ENCODE peak calls at places on chromosomes 13 and 19, in nine cellular contexts. P is cardiac muscle cell; K is colonic mucosa; X is left ventricle myocardium inferior; Z is CD8-positive, alpha-beta T cell; G is kidney; H is neuronal stem cell; Y is psoas muscle; N is GM23338. W is an unnamed sample.

GRCh38 chr19:3459322-3459881 is 20.9 kb downstream of the SMIM24 start:
- DNase-seq in X (peak), Y (peak), K (peak), G (peak), P (peak), N (peak), H (no peak), Z (no peak), W (peak)

GRCh38 chr19:50500060-50500752 is 10.8 kb downstream of the JOSD2 start:
- DNase-seq in H (no peak), N (peak), G (peak), K (no peak), Z (no peak), Y (peak), P (peak), X (peak), W (no peak)

GRCh38 chr19:10885241-10886169 is 14.2 kb downstream of the CARM1 start:
- DNase-seq in K (no peak), G (no peak), H (no peak), Z (no peak), X (no peak), N (peak), Y (no peak), P (no peak), W (no peak)

GRCh38 chr19:10344780-10345179 is 5.4 kb upstream of the ICAM3 start:
- DNase-seq in P (no peak), N (no peak), H (no peak), X (no peak), K (no peak), Z (no peak), Y (no peak), G (no peak), W (no peak)

GRCh38 chr13:49400755-49401659 is 42.9 kb downstream of the CAB39L start:
- DNase-seq in G (no peak), N (peak), Z (no peak), P (peak), X (no peak), Y (no peak), K (peak), H (peak), W (peak)

GRCh38 chr13:97116754-97117153 is 105.4 kb upstream of the MBNL2 start:
- DNase-seq in H (no peak), N (peak), X (no peak), P (peak), Y (no peak), K (no peak), G (no peak), Z (no peak), W (no peak)

GRCh38 chr13:30846844-30847243 is 59.2 kb upstream of the MEDAG start:
- DNase-seq in G (no peak), P (no peak), Y (no peak), Z (no peak), N (no peak), K (no peak), H (no peak), X (no peak), W (no peak)

GRCh38 chr13:50783940-50784339 is 59.6 kb downstream of the DLEU7 start:
- DNase-seq in X (no peak), Z (no peak), Y (no peak), P (no peak), K (no peak), G (no peak), H (no peak), N (no peak), W (no peak)

GRCh38 chr13:21813110-21813509 is 142.2 kb downstream of the FGF9 start:
- DNase-seq in G (no peak), Z (no peak), H (no peak), X (no peak), N (peak), P (no peak), K (no peak), Y (no peak), W (no peak)

DNA sequence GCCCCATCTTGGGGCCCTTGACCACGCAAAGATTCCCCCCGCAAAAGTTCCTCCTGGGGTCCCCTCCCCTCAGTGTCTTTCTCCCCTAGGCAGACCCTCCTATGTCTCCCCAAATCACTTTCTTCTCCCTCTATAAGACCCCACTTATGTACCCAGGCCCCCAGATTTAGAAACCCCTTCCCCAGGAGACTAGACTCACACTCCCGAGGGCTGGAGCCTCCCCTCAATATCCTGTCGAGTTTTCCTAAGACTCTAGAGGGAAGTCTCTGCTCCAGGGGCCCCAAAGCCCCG is 1.4 kb downstream of the SLC1A5 start:
- DNase-seq in Y (no peak), H (no peak), Z (no peak), X (no peak), G (no peak), K (no peak), N (no peak), P (no peak), W (no peak)
- H3K27ac ChIP-seq in Y (peak), H (peak), Z (no peak), X (peak), G (peak), K (peak), N (peak), P (peak), W (peak)

GRCh38 chr19:8355631-8356402 is 8.1 kb upstream of the ANGPTL4 start:
- DNase-seq in K (no peak), P (no peak), N (no peak), Z (no peak), X (no peak), H (no peak), Y (peak), G (peak), W (peak)
- H3K27ac ChIP-seq in K (no peak), P (no peak), N (no peak), Z (no peak), X (no peak), H (no peak), Y (peak), G (no peak), W (peak)

DNA sequence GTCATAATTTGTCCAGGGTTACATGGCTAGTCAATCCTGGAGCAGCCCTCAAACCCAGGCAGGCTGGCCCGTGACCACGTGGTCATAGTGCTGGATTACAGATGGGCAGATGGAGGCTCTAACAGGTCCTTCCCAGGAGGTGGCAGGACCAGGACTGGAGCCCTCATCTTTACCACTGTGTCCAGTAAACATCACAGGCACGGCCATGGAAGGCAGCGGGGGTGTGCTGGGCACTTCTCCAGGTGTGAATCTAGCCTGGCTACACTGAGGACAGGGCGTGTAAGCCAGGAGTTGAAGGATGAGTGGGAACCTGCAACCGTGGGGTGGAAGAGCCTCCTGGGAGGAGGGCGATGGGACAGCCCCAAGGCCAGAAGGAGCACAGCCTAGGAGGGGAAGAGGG is 6.1 kb downstream of the CIC start:
- DNase-seq in N (no peak), P (no peak), H (no peak), G (no peak), Z (no peak), X (no peak), Y (no peak), K (no peak), W (no peak)
- H3K27ac ChIP-seq in N (no peak), P (no peak), H (no peak), G (no peak), Z (no peak), X (peak), Y (peak), K (no peak), W (no peak)

DNA sequence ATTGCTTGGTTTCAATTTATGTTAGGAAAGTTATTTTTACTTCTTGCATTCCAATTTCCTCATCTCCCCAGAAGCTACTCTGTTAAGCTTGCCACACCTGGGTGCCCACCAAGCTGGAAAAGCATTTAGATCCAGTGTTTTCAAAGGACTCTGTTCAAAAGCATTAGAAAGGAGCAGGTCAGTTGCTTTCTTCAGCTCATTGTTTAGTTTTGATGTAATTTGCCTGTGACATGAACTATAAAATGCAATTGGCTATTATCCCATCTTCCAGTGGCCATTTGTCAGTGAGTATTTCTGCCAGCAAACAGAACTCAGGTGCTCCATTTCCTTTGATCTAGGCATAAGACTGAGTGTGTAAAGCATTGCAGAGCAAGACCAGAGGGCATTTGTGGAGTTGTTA is 46.7 kb upstream of the RNF113B start:
- DNase-seq in Z (no peak), N (no peak), X (no peak), G (no peak), P (no peak), Y (no peak), K (no peak), H (no peak), W (no peak)
- H3K27ac ChIP-seq in Z (no peak), N (no peak), X (no peak), G (peak), P (no peak), Y (no peak), K (no peak), H (no peak), W (no peak)

DNA sequence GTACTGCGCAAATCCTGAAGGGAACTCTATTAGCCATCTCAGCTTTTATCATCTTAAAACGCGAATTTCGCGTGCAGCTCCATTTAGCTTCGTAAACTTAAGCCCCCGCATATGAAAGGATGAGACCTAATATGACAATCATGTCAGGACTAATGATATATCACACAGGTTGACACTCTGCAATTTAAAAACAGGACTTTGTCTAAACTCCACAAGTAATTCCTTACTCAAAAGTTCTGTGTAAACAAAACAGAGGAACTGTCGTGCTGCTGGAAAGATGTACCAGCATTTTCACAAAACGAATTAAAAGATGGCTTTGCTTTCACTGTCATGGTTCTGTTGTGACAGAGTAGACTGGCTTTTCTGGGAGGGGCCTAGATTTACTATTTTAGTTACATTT is 747 bp downstream of the LACC1 start:
- DNase-seq in G (no peak), P (no peak), X (no peak), Y (no peak), Z (no peak), H (no peak), K (no peak), N (no peak), W (no peak)
- H3K27ac ChIP-seq in G (no peak), P (no peak), X (no peak), Y (no peak), Z (no peak), H (no peak), K (no peak), N (no peak), W (no peak)

GRCh38 chr13:98766716-98767115 is 14.2 kb upstream of the SLC15A1 start:
- DNase-seq in G (no peak), Z (no peak), K (no peak), H (no peak), P (no peak), Y (no peak), X (no peak), N (no peak), W (no peak)
- H3K27ac ChIP-seq in G (no peak), Z (no peak), K (no peak), H (no peak), P (no peak), Y (no peak), X (no peak), N (no peak), W (no peak)